ENCODE peak calls at places on chromosomes 13 and 19, in seven cellular contexts. I, T, L, K, B, E and O are unnamed samples.

GRCh38 chr13:82815791-82816190 is 1066.5 kb downstream of the SLITRK1 start:
- DNase-seq in I (no peak), T (no peak), L (no peak), K (no peak), B (no peak), E (no peak), O (no peak)

GRCh38 chr13:108121406-108121805 is 93.9 kb downstream of the LIG4 start:
- DNase-seq in I (no peak), T (no peak), L (no peak), K (no peak), B (no peak), E (no peak), O (no peak)

GRCh38 chr13:49560270-49561063 is 24.9 kb downstream of the RCBTB1 start:
- DNase-seq in I (no peak), T (no peak), L (peak), K (peak), B (no peak), E (peak), O (no peak)

GRCh38 chr13:100089633-100090032 is 740 bp downstream of the PCCA start:
- DNase-seq in I (no peak), T (no peak), L (no peak), K (no peak), B (no peak), E (peak), O (no peak)

GRCh38 chr13:23561261-23561660 is 9.0 kb upstream of the TNFRSF19 start:
- DNase-seq in I (no peak), T (no peak), L (no peak), K (no peak), B (peak), E (no peak), O (no peak)

GRCh38 chr19:7992575-7992974 is 12.9 kb downstream of the ELAVL1 start:
- DNase-seq in I (no peak), T (no peak), L (no peak), K (no peak), B (no peak), E (no peak), O (no peak)

GRCh38 chr19:33794578-33795369 is 1.9 kb upstream of the KCTD15 start:
- DNase-seq in I (no peak), T (no peak), L (peak), K (no peak), B (no peak), E (peak), O (no peak)

GRCh38 chr19:9885077-9885552 is 50.0 kb downstream of the PIN1 start:
- DNase-seq in I (no peak), T (no peak), L (peak), K (peak), B (no peak), E (peak), O (no peak)

GRCh38 chr13:85223883-85224656 is 575.1 kb downstream of the SLITRK6 start:
- DNase-seq in I (no peak), T (no peak), L (peak), K (no peak), B (no peak), E (peak), O (no peak)

GRCh38 chr13:70895599-70895998 is 787.3 kb upstream of the KLHL1 start:
- DNase-seq in I (no peak), T (no peak), L (no peak), K (no peak), B (no peak), E (no peak), O (no peak)

GRCh38 chr13:73224708-73225107 is 165.9 kb downstream of the KLF5 start:
- DNase-seq in I (no peak), T (no peak), L (no peak), K (no peak), B (no peak), E (peak), O (no peak)

GRCh38 chr13:20717581-20718542 is 14.4 kb downstream of the IL17D start:
- DNase-seq in I (no peak), T (no peak), L (no peak), K (no peak), B (no peak), E (no peak), O (no peak)

GRCh38 chr13:97141564-97142005 is 80.5 kb upstream of the MBNL2 start:
- DNase-seq in I (no peak), T (peak), L (peak), K (peak), B (no peak), E (peak), O (no peak)

GRCh38 chr19:35378356-35378755 is 7.5 kb downstream of the GPR42 start:
- DNase-seq in I (peak), T (no peak), L (no peak), K (no peak), B (no peak), E (no peak), O (no peak)

GRCh38 chr19:22605275-22606211 is 28.6 kb upstream of the ZNF492 start:
- DNase-seq in I (no peak), T (no peak), L (no peak), K (no peak), B (no peak), E (no peak), O (no peak)

GRCh38 chr19:2627319-2627829 is 75.1 kb downstream of the GNG7 start:
- DNase-seq in I (peak), T (peak), L (peak), K (peak), B (no peak), E (peak), O (peak)

GRCh38 chr13:46296465-46296822 is 84.7 kb downstream of the LRRC63 start:
- DNase-seq in I (no peak), T (no peak), L (no peak), K (no peak), B (no peak), E (no peak), O (no peak)

GRCh38 chr13:44237276-44237767 is 136.3 kb upstream of the SERP2 start:
- DNase-seq in I (no peak), T (peak), L (peak), K (peak), B (peak), E (peak), O (no peak)

GRCh38 chr19:55088543-55089265 is 13.0 kb downstream of the EPS8L1 start:
- DNase-seq in I (peak), T (peak), L (peak), K (peak), B (no peak), E (peak), O (peak)

GRCh38 chr19:3250675-3251074 is 26.2 kb downstream of the CELF5 start:
- DNase-seq in I (no peak), T (no peak), L (peak), K (no peak), B (no peak), E (peak), O (peak)

GRCh38 chr13:113774177-113775107 is 15.4 kb downstream of the TMEM255B start:
- DNase-seq in I (peak), T (peak), L (peak), K (no peak), B (no peak), E (peak), O (no peak)

GRCh38 chr13:48586591-48587103 is 53.8 kb upstream of the RCBTB2 start:
- DNase-seq in I (no peak), T (no peak), L (peak), K (peak), B (no peak), E (peak), O (no peak)

GRCh38 chr13:74819549-74819948 is 662.4 kb downstream of the TBC1D4 start:
- DNase-seq in I (no peak), T (no peak), L (no peak), K (no peak), B (no peak), E (no peak), O (no peak)

GRCh38 chr13:90445179-90445578 is 902.3 kb upstream of the MIR17HG start:
- DNase-seq in I (no peak), T (no peak), L (peak), K (no peak), B (no peak), E (peak), O (no peak)

GRCh38 chr13:38348890-38349289 is 761 bp upstream of the UFM1 start:
- DNase-seq in I (no peak), T (peak), L (peak), K (no peak), B (no peak), E (no peak), O (peak)

GRCh38 chr19:55369651-55370304 is 485 bp downstream of the IL11 start:
- DNase-seq in I (no peak), T (no peak), L (peak), K (no peak), B (no peak), E (peak), O (peak)

GRCh38 chr13:113836917-113837553 is 26.8 kb downstream of the GAS6 start:
- DNase-seq in I (no peak), T (no peak), L (peak), K (peak), B (no peak), E (peak), O (no peak)

GRCh38 chr13:48094404-48094780 is 512 bp downstream of the MED4 start:
- DNase-seq in I (no peak), T (peak), L (no peak), K (no peak), B (no peak), E (no peak), O (no peak)

DNA sequence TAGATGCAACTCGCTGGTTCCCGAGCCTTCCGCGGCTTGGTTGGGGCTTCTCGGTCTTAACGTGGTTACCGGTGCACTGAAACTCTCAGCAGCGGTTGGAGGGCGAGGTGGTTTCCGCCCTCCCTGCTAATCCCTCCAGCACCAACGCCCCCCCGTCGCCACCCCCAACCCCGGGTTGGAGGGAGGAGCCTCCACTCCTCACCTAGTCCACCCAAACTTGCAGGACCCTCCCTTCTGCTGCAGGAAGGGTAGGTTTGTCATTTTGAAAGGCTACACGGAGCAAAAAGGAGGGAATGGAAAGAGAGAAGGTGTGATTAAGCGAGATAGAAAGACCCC is 465.0 kb downstream of the ITGBL1 start:
- DNase-seq in I (no peak), T (no peak), L (no peak), K (no peak), B (no peak), E (no peak), O (no peak)
- H3K4me3 ChIP-seq in I (no peak), T (no peak), L (no peak), K (no peak), B (no peak), E (no peak), O (no peak)

GRCh38 chr19:49672131-49672919 is 4.7 kb upstream of the PRMT1 start:
- DNase-seq in I (peak), T (peak), L (peak), K (peak), B (no peak), E (peak), O (peak)
- H3K4me3 ChIP-seq in I (no peak), T (peak), L (no peak), K (peak), B (peak), E (no peak), O (no peak)

GRCh38 chr19:17860331-17860992 is 752 bp downstream of the RPL18A start:
- DNase-seq in I (no peak), T (no peak), L (no peak), K (no peak), B (no peak), E (no peak), O (no peak)

GRCh38 chr19:17860993-17861360 is 1.3 kb downstream of the RPL18A start:
- DNase-seq in I (no peak), T (no peak), L (no peak), K (no peak), B (no peak), E (no peak), O (no peak)

GRCh38 chr19:17862711-17863519 is 3.2 kb downstream of the RPL18A start:
- DNase-seq in I (no peak), T (peak), L (no peak), K (no peak), B (no peak), E (no peak), O (no peak)

GRCh38 chr19:17863520-17864182 is 3.9 kb downstream of the RPL18A start:
- DNase-seq in I (no peak), T (no peak), L (no peak), K (no peak), B (no peak), E (no peak), O (no peak)

DNA sequence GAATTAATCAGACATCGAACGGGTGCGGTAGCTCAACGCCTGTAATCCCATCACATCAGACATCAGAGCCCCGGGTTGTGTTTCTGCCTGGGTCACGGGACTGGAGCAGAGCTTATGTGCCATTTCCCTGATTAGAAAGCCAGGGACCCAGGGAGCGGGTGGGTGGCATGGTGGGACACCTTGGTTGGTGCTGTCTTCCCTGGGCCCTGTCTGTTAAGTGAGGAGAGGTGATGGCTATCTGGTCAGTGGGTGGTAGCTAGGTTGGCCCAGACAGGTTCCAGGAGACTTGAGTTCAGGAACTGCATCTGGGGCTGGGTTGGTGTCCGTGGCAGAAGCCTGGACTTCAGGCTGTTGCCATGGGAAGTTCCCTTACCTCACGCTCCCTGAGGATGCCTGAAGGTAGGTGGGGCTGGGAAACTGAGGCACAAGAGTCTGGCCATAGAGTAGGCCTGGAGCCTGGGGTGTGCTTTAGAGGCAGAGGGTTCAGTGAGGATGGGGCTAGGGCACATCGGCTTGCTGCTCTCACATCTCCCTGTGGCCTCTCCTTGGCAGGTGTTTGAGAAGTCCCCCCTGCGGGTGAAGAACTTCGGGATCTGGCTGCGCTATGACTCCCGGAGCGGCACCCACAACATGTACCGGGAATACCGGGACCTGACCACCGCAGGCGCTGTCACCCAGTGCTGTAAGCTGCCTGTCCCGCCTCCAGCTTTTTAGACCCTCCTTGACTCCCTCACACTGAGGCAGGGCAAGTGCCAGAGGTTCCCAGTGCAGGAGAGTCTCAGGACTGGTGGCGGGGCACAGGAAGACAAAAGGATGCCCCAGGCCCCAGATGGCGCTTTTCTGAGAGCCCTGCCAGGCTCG is 2.1 kb downstream of the RPL18A start:
- DNase-seq in I (no peak), T (no peak), L (no peak), K (no peak), B (no peak), E (no peak), O (no peak)
- H3K4me3 ChIP-seq in I (peak), T (no peak), L (peak), K (peak), B (peak), E (no peak), O (no peak)

GRCh38 chr19:41997121-41997850 is 3.3 kb upstream of the ATP1A3 start:
- DNase-seq in I (no peak), T (no peak), L (peak), K (peak), B (no peak), E (peak), O (peak)
- H3K4me3 ChIP-seq in I (no peak), T (no peak), L (no peak), K (no peak), B (no peak), E (no peak), O (no peak)

GRCh38 chr19:41690801-41691065 is 2.7 kb upstream of the CEACAM7 start:
- DNase-seq in I (peak), T (no peak), L (no peak), K (no peak), B (no peak), E (no peak), O (no peak)
- H3K4me3 ChIP-seq in I (no peak), T (no peak), L (no peak), K (no peak), B (no peak), E (no peak), O (no peak)